ENCODE peak calls at places on chromosomes 2 and 18, in seven cellular contexts. K is stimulated activated naive CD8-positive, alpha-beta T cell treated with anti-CD3 and anti-CD28 coated beads, Interleukin-15, amount 100 ng/mL, for 72 hours; T is activated T-cell treated with anti-CD3 and anti-CD28 coated beads for 24 hours; S is fibroblast of lung; X is SW 1271; Z is HuH-7.5; E is glutamatergic neuron. D is an unnamed sample.

GRCh38 chr2:15772196-15772595 is 168.2 kb upstream of the MYCN start:
- DNase-seq in K (no peak), T (no peak), S (no peak), X (no peak), Z (no peak), E (no peak), D (no peak)

GRCh38 chr2:155033652-155034051 is 335.2 kb downstream of the KCNJ3 start:
- DNase-seq in K (no peak), T (no peak), S (no peak), X (no peak), Z (no peak), E (no peak), D (no peak)

GRCh38 chr2:199704358-199705238 is 146.4 kb downstream of the FTCDNL1 start:
- DNase-seq in K (no peak), T (peak), S (no peak), X (no peak), Z (peak), E (peak), D (peak)

GRCh38 chr18:72542993-72543361 is 1.2 kb downstream of the CBLN2 start:
- DNase-seq in K (no peak), T (no peak), S (no peak), X (no peak), Z (no peak), E (peak), D (peak)

GRCh38 chr2:164495491-164496223 is 125.6 kb downstream of the GRB14 start:
- DNase-seq in K (no peak), T (no peak), S (peak), X (no peak), Z (no peak), E (no peak), D (no peak)

GRCh38 chr2:130873700-130874346 is 37.1 kb downstream of the ARHGEF4 start:
- DNase-seq in K (peak), T (peak), S (peak), X (no peak), Z (peak), E (peak), D (peak)

GRCh38 chr18:65752625-65753325 is 2.0 kb downstream of the CDH7 start:
- DNase-seq in K (no peak), T (no peak), S (no peak), X (no peak), Z (no peak), E (no peak), D (no peak)

GRCh38 chr2:204551464-204551863 is 6.2 kb downstream of the PARD3B start:
- DNase-seq in K (no peak), T (no peak), S (peak), X (no peak), Z (no peak), E (no peak), D (no peak)

GRCh38 chr2:224190871-224191270 is 151.8 kb upstream of the SERPINE2 start:
- DNase-seq in K (no peak), T (no peak), S (peak), X (no peak), Z (no peak), E (no peak), D (no peak)

GRCh38 chr18:46239998-46240397 is 135.8 kb downstream of the HAUS1 start:
- DNase-seq in K (no peak), T (no peak), S (no peak), X (no peak), Z (no peak), E (no peak), D (no peak)

GRCh38 chr2:37324786-37325624 is at the start of gene PRKD3:
- DNase-seq in K (peak), T (peak), S (peak), X (no peak), Z (peak), E (peak), D (peak)

GRCh38 chr18:46374850-46375249 is 270.7 kb downstream of the HAUS1 start:
- DNase-seq in K (no peak), T (no peak), S (no peak), X (no peak), Z (no peak), E (no peak), D (peak)

GRCh38 chr2:5690718-5691658 is 1.2 kb upstream of the SOX11 start:
- DNase-seq in K (no peak), T (no peak), S (peak), X (no peak), Z (no peak), E (peak), D (no peak)

GRCh38 chr2:63408530-63408929 is 179.7 kb downstream of the WDPCP start:
- DNase-seq in K (no peak), T (no peak), S (no peak), X (no peak), Z (no peak), E (no peak), D (no peak)

GRCh38 chr18:12838178-12838634 is 45.8 kb downstream of the PTPN2 start:
- DNase-seq in K (peak), T (no peak), S (peak), X (peak), Z (peak), E (no peak), D (no peak)

GRCh38 chr2:241941691-241942301 is 72.3 kb downstream of the RTP5 start:
- DNase-seq in K (no peak), T (no peak), S (no peak), X (no peak), Z (no peak), E (no peak), D (no peak)

GRCh38 chr2:50143822-50144575 is 887.9 kb downstream of the NRXN1 start:
- DNase-seq in K (no peak), T (peak), S (peak), X (no peak), Z (no peak), E (no peak), D (peak)

GRCh38 chr18:76953186-76953982 is 131.0 kb downstream of the ZNF236 start:
- DNase-seq in K (no peak), T (no peak), S (peak), X (no peak), Z (no peak), E (no peak), D (peak)

GRCh38 chr2:164739966-164740365 is 101.7 kb downstream of the COBLL1 start:
- DNase-seq in K (no peak), T (no peak), S (peak), X (no peak), Z (no peak), E (no peak), D (no peak)

GRCh38 chr2:211793783-211794182 is 744.8 kb downstream of the ERBB4 start:
- DNase-seq in K (no peak), T (no peak), S (no peak), X (no peak), Z (no peak), E (no peak), D (no peak)